ENCODE peak calls at places on chromosomes 1 and 21, in four cellular contexts. Q is NCI-H2171, I is mesenteric fat pad, M is COR-L47. F is an unnamed sample.

GRCh38 chr1:76868916-76869315 is 1.6 kb downstream of the ST6GALNAC5 start:
- DNase-seq in I (no peak), M (no peak), Q (no peak), F (no peak)

GRCh38 chr1:109256971-109257681 is 7.8 kb downstream of the CELSR2 start:
- DNase-seq in M (no peak), I (no peak), Q (no peak), F (no peak)

GRCh38 chr1:13801711-13802486 is 101.9 kb downstream of the PRDM2 start:
- DNase-seq in M (no peak), I (no peak), Q (no peak), F (no peak)

GRCh38 chr1:29849038-29849750 is 612.9 kb downstream of the PTPRU start:
- DNase-seq in Q (peak; percentile 9), I (peak; percentile 64), M (peak; percentile 81), F (peak; percentile 62)

GRCh38 chr1:35287807-35288640 is 19.5 kb downstream of the ZMYM4 start:
- DNase-seq in I (no peak), Q (no peak), M (no peak), F (no peak)

GRCh38 chr1:39590546-39590945 is 14.0 kb upstream of the PABPC4 start:
- DNase-seq in M (no peak), I (no peak), Q (no peak), F (no peak)

GRCh38 chr1:158045639-158046038 is 52.2 kb downstream of the KIRREL1 start:
- DNase-seq in Q (no peak), M (no peak), I (no peak), F (no peak)

GRCh38 chr21:35504277-35504676 is 455.2 kb upstream of the RUNX1 start:
- DNase-seq in I (no peak), Q (no peak), M (no peak), F (no peak)

GRCh38 chr21:37224861-37225260 is 42.3 kb downstream of the VPS26C start:
- DNase-seq in I (peak; percentile 68), Q (no peak), M (no peak), F (no peak)

GRCh38 chr1:45843474-45843905 is 40.1 kb downstream of the MAST2 start:
- DNase-seq in I (no peak), M (no peak), Q (no peak), F (peak; percentile 10)

GRCh38 chr1:234975941-234976871 is 152.4 kb downstream of the TOMM20 start:
- DNase-seq in M (no peak), I (peak; percentile 86), Q (no peak), F (no peak)

GRCh38 chr21:45051580-45052434 is 22.6 kb upstream of the ADARB1 start:
- DNase-seq in I (peak; percentile 67), Q (no peak), M (no peak), F (no peak)

GRCh38 chr1:150476754-150477153 is 10.5 kb upstream of the TARS2 start:
- DNase-seq in M (no peak), I (no peak), Q (no peak), F (no peak)

GRCh38 chr1:92583821-92584760 is 97.4 kb upstream of the GFI1 start:
- DNase-seq in I (no peak), Q (no peak), M (no peak), F (no peak)

GRCh38 chr1:117286562-117286961 is 75.8 kb upstream of the VTCN1 start:
- DNase-seq in Q (no peak), M (no peak), I (no peak), F (no peak)

GRCh38 chr1:11448375-11449085 is 30.4 kb upstream of the DISP3 start:
- DNase-seq in M (no peak), I (no peak), Q (peak; percentile 67), F (peak; percentile 69)

GRCh38 chr1:64896546-64896945 is 69.8 kb downstream of the JAK1 start:
- DNase-seq in Q (no peak), I (no peak), M (no peak), F (no peak)

GRCh38 chr1:121516279-121516967 is 331.6 kb downstream of the SRGAP2C start:
- DNase-seq in M (no peak), I (no peak), Q (no peak), F (no peak)

GRCh38 chr1:214514032-214514818 is 37.2 kb downstream of the PTPN14 start:
- DNase-seq in M (no peak), Q (no peak), I (no peak), F (peak; percentile 17)

GRCh38 chr1:204637985-204638356 is 47.6 kb downstream of the LRRN2 start:
- DNase-seq in M (no peak), I (no peak), Q (no peak), F (peak; percentile 92)

GRCh38 chr1:93567255-93567918 is 114.2 kb downstream of the BCAR3 start:
- DNase-seq in M (no peak), I (no peak), Q (no peak), F (no peak)

GRCh38 chr21:38841472-38841871 is 35.7 kb downstream of the ETS2 start:
- DNase-seq in M (no peak), I (no peak), Q (no peak), F (no peak)

GRCh38 chr1:244362481-244362880 is 89.2 kb downstream of the ADSS2 start:
- DNase-seq in I (no peak), M (no peak), Q (no peak), F (no peak)

GRCh38 chr1:101025283-101025679 is 303 bp downstream of the DPH5 start:
- DNase-seq in M (no peak), I (no peak), Q (no peak), F (no peak)

GRCh38 chr1:88979054-88979748 is 13.2 kb downstream of the KYAT3 start:
- DNase-seq in I (no peak), M (no peak), Q (no peak), F (no peak)

GRCh38 chr1:184806296-184806721 is 51.7 kb upstream of the EDEM3 start:
- DNase-seq in M (no peak), I (no peak), Q (no peak), F (no peak)

GRCh38 chr1:116912846-116913245 is 3.1 kb downstream of the PTGFRN start:
- DNase-seq in M (no peak), Q (no peak), I (no peak), F (no peak)

GRCh38 chr1:197469620-197470210 is 201.7 kb downstream of the CRB1 start:
- DNase-seq in M (peak; percentile 12), I (no peak), Q (no peak), F (no peak)

GRCh38 chr21:25911730-25912401 is 177.1 kb downstream of the GABPA start:
- DNase-seq in Q (no peak), I (no peak), M (peak; percentile 30), F (no peak)

GRCh38 chr1:145999321-146000024 is 3.1 kb upstream of the TXNIP start:
- DNase-seq in I (no peak), M (peak; percentile 67), Q (no peak), F (peak; percentile 97)